ENCODE peak calls at places on chromosome 20, in five cellular contexts. K is right lobe of liver, L is heart right ventricle, Z is cardiac muscle cell, G is mucosa of descending colon. N is an unnamed sample.

GRCh38 chr20:48153105-48153504 is 367.8 kb upstream of the SULF2 start:
- DNase-seq in L (no peak), Z (no peak), G (no peak), K (no peak), N (no peak)

GRCh38 chr20:13336308-13337089 is 115.4 kb downstream of the ISM1 start:
- DNase-seq in Z (no peak), G (no peak), L (no peak), K (peak; percentile 43), N (no peak)

GRCh38 chr20:49385471-49385870 is 97.0 kb downstream of the KCNB1 start:
- DNase-seq in L (no peak), K (no peak), Z (peak; percentile 50), G (no peak), N (no peak)

GRCh38 chr20:39048000-39048696 is 86.0 kb downstream of the DHX35 start:
- DNase-seq in K (peak; percentile 80), L (peak; percentile 80), Z (peak; percentile 86), G (peak; percentile 85), N (peak; percentile 93)

GRCh38 chr20:35568645-35569044 is 26.8 kb downstream of the ERGIC3 start:
- DNase-seq in K (no peak), Z (no peak), G (peak; percentile 35), L (no peak), N (no peak)

GRCh38 chr20:20017852-20018245 is 687 bp downstream of the NAA20 start:
- DNase-seq in K (no peak), G (no peak), L (no peak), Z (no peak), N (no peak)

GRCh38 chr20:45833030-45833882 is at the start of gene SNX21:
- DNase-seq in K (peak; percentile 79), Z (peak; percentile 99), L (peak; percentile 89), G (peak; percentile 87), N (peak; percentile 91)

GRCh38 chr20:33859751-33860150 is 48.6 kb downstream of the CHMP4B start:
- DNase-seq in Z (no peak), L (no peak), K (no peak), G (no peak), N (no peak)

GRCh38 chr20:43899274-43899878 is 15.3 kb upstream of the TOX2 start:
- DNase-seq in Z (no peak), G (no peak), K (no peak), L (no peak), N (no peak)

GRCh38 chr20:8089668-8090067 is 42.4 kb upstream of the PLCB1 start:
- DNase-seq in K (no peak), G (no peak), L (no peak), Z (peak; percentile 63), N (no peak)

DNA sequence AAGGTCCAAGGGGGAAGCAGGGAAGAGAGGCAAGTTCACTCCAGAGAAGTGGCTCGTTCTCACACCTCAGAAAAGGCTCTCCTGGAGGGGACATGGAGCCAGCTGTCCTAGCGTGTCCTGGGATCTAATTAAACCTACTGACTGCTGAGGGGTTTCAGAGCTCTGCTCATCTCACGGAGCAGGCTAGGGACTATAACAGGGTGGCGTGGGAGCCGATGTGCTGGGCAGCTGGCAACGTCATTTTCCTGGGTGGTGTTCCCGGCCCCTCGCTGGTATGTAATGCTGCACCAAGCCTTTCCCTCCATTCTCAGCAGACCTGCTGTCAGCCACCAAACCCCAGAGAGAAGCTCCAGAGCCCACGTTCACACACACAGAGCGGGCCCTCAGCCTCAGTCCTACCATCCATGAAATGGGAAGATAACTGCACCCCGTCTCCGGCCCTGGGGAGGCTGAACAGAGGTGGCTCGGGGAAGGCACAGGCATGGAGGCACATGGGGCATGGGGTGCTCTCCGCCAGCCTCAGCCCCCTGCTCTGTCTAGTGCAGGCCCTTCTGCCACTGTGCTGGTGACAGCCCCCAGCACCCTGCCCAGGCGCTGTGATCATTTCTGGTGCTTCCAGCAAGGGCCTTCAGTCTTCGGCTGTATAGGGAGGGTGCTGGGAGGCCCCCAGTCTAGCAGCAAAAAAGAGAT is 1.9 kb downstream of the CST7 start:
- DNase-seq in G (peak; percentile 9), Z (no peak), K (no peak), L (no peak), N (no peak)
- H3K4me3 ChIP-seq in G (no peak overlapping the region), Z (no peak overlapping the region), K (no peak overlapping the region), L (no peak overlapping the region), N (no peak overlapping the region)

GRCh38 chr20:41316602-41317535 is 662 bp downstream of the ZHX3 start:
- DNase-seq in G (peak; percentile 89), L (peak; percentile 88), K (peak; percentile 87), Z (peak; percentile 76), N (peak; percentile 94)

GRCh38 chr20:41317536-41318270 is at the start of gene ZHX3:
- DNase-seq in K (peak; percentile 99), G (peak; percentile 99), L (peak; percentile 99), Z (peak; percentile 99), N (peak; percentile 99)

GRCh38 chr20:41321003-41321402 is 3.5 kb upstream of the ZHX3 start:
- DNase-seq in G (no peak), K (no peak), Z (no peak), L (no peak), N (no peak)

GRCh38 chr20:41316009-41316408 is 1.5 kb downstream of the ZHX3 start:
- DNase-seq in K (no peak), Z (no peak), G (no peak), L (no peak), N (no peak)

GRCh38 chr20:41318271-41318649 is 729 bp upstream of the ZHX3 start:
- DNase-seq in Z (no peak), K (no peak), L (no peak), G (no peak), N (no peak)
- H3K4me3 ChIP-seq in Z (peak overlapping the region; percentile 31), K (peak overlapping the region; percentile 31), L (peak overlapping the region; percentile 83), G (no peak overlapping the region), N (no peak overlapping the region)

DNA sequence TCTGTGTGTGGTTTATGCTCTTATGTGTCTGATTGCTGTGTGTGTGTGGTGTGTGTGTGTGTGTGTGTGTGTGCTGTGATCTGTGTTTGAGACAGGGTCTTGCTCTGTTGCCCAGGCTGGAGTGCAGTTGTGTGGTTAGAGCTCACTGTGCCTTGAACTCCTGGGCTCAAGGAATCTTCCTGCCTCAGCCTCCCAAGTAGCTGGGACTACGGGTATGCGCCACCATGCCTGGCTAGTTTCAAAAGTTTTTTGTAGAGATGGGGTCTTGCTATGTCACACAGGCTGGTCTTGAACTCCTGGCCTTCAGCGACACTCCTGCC is 3.4 kb upstream of the ZNF512B start:
- DNase-seq in K (no peak), G (no peak), Z (no peak), L (no peak), N (no peak)
- H3K4me3 ChIP-seq in K (no peak overlapping the region), G (no peak overlapping the region), Z (no peak overlapping the region), L (no peak overlapping the region), N (no peak overlapping the region)

GRCh38 chr20:31516651-31517050 is 2.4 kb downstream of the HM13 start:
- DNase-seq in G (no peak), K (no peak), Z (no peak), L (no peak), N (peak; percentile 17)
- H3K4me3 ChIP-seq in G (no peak overlapping the region), K (no peak overlapping the region), Z (no peak overlapping the region), L (no peak overlapping the region), N (no peak overlapping the region)

GRCh38 chr20:682123-682522 is 6.5 kb upstream of the SCRT2 start:
- DNase-seq in L (no peak), Z (no peak), K (no peak), G (no peak), N (no peak)

GRCh38 chr20:684676-685319 is 9.2 kb upstream of the SCRT2 start:
- DNase-seq in L (no peak), G (no peak), Z (no peak), K (no peak), N (no peak)

GRCh38 chr20:676315-676937 is 824 bp upstream of the SCRT2 start:
- DNase-seq in Z (no peak), G (no peak), L (no peak), K (no peak), N (peak; percentile 69)

GRCh38 chr20:676967-677366 is 1.4 kb upstream of the SCRT2 start:
- DNase-seq in G (no peak), K (no peak), Z (no peak), L (no peak), N (no peak)

DNA sequence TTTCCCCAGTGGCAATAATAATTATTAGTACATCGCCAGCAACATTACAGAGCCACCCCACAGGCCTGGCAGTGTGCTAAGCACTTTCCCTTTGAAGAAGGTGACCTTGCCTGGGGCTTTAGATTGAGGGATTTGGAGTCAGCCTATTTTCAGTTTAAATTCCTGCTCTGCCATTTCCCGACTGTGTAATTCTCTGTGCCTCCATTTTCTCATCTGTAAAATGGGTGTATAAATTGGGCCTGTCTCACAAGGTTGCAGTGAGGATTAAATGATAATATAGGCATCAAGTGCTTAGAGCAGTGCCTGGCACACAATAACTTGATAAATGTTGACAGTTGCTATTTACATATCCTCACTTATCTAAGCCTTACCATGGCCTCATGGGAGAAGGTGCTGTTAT is 5.0 kb upstream of the SCRT2 start:
- DNase-seq in Z (no peak), K (no peak), L (no peak), G (no peak), N (no peak)
- H3K4me3 ChIP-seq in Z (no peak overlapping the region), K (no peak overlapping the region), L (no peak overlapping the region), G (no peak overlapping the region), N (no peak overlapping the region)

DNA sequence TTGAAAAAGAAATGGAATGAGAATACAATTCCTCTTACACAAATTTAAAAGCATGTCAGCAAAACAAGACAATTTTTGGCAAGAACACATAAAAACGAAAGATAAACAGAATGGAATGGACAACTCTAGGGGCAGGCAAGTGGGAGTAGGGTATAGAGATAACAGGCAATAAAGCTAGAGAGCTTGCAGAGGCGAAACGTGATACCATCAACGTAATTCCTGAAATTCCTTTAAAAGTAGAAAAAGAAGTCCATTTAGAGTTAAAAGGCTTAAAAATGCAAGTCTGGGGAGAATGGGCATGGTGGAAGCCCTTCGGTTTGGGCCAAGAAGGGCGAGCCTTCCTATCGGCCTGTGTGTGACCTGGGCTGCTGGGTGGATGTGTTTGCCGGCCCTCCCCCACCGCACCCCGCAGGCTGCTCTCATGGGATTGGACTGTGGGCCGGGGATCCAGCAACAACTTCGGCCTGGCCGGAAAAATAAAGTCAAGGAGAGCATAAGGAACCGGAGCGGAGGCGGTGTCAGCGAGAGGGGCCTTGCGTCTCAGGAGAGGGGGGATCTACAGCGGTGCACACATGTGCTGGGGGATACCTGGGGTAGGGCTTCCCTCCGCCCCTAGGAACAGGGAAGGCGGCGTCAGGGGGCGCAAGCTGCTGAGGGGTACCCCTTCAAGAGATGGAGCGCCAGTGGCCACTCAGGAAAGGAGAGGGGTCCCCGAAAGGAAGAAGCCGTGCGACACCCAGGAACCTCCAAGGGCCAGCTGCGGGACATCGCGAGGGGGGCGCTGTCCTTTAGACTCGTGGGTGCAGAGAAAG is 4.1 kb downstream of the TMEM239 start:
- DNase-seq in L (peak; percentile 23), Z (peak; percentile 95), K (no peak), G (no peak), N (no peak)
- H3K4me3 ChIP-seq in L (no peak overlapping the region), Z (no peak overlapping the region), K (no peak overlapping the region), G (no peak overlapping the region), N (no peak overlapping the region)

N was measured in aorta.